ENCODE peak calls at places on chromosomes 3 and 15, in eight cellular contexts. J is AG04449, V is AG09309, C is sigmoid colon, Q is GM12864, E is SK-N-MC, D is HAP-1, Y is cardiac fibroblast. T is an unnamed sample.

GRCh38 chr3:190384241-190384863 is 3.6 kb upstream of the CLDN16 start:
- DNase-seq in J (no peak), V (no peak), C (no peak), Q (peak), E (no peak), D (no peak), Y (peak), T (no peak)

GRCh38 chr3:73523661-73524060 is 101.1 kb downstream of the PDZRN3 start:
- DNase-seq in J (no peak), V (no peak), C (no peak), Q (no peak), E (no peak), D (no peak), Y (no peak), T (no peak)

GRCh38 chr15:78640840-78641733 is at the start of gene CHRNB4:
- DNase-seq in J (no peak), V (no peak), C (no peak), Q (no peak), E (no peak), D (no peak), Y (peak), T (no peak)

GRCh38 chr3:45198264-45199260 is 27.5 kb downstream of the TMEM158 start:
- DNase-seq in J (no peak), V (no peak), C (no peak), Q (no peak), E (no peak), D (no peak), Y (peak), T (no peak)

GRCh38 chr3:14401692-14402303 is 608 bp upstream of the SLC6A6 start:
- DNase-seq in J (no peak), V (no peak), C (no peak), Q (no peak), E (no peak), D (no peak), Y (no peak), T (no peak)

GRCh38 chr3:42143440-42143839 is 52.3 kb downstream of the TRAK1 start:
- DNase-seq in J (no peak), V (no peak), C (no peak), Q (no peak), E (no peak), D (no peak), Y (no peak), T (no peak)

GRCh38 chr3:134687642-134688041 is 36.8 kb upstream of the KY start:
- DNase-seq in J (no peak), V (no peak), C (no peak), Q (no peak), E (no peak), D (no peak), Y (no peak), T (no peak)

GRCh38 chr3:111861396-111861795 is 2.3 kb downstream of the PHLDB2 start:
- DNase-seq in J (no peak), V (no peak), C (no peak), Q (no peak), E (no peak), D (no peak), Y (peak), T (no peak)

GRCh38 chr15:74835312-74835823 is 7.6 kb downstream of the ULK3 start:
- DNase-seq in J (no peak), V (no peak), C (no peak), Q (no peak), E (no peak), D (peak), Y (peak), T (no peak)

GRCh38 chr15:67033521-67033920 is 31.9 kb upstream of the SMAD3 start:
- DNase-seq in J (no peak), V (no peak), C (no peak), Q (no peak), E (no peak), D (no peak), Y (no peak), T (no peak)

GRCh38 chr3:179933079-179933478 is 103.7 kb downstream of the PEX5L start:
- DNase-seq in J (no peak), V (no peak), C (no peak), Q (no peak), E (no peak), D (no peak), Y (no peak), T (no peak)

GRCh38 chr3:15313461-15313860 is 18.9 kb downstream of the SH3BP5 start:
- DNase-seq in J (no peak), V (no peak), C (peak), Q (no peak), E (no peak), D (no peak), Y (no peak), T (no peak)

GRCh38 chr3:19342428-19342827 is 194.1 kb downstream of the KCNH8 start:
- DNase-seq in J (no peak), V (no peak), C (no peak), Q (no peak), E (no peak), D (no peak), Y (no peak), T (no peak)

GRCh38 chr3:99659965-99660364 is 21.6 kb downstream of the COL8A1 start:
- DNase-seq in J (no peak), V (no peak), C (no peak), Q (no peak), E (no peak), D (no peak), Y (peak), T (peak)

GRCh38 chr3:141738636-141739363 is 702 bp downstream of the RNF7 start:
- DNase-seq in J (no peak), V (no peak), C (no peak), Q (no peak), E (no peak), D (peak), Y (peak), T (no peak)

GRCh38 chr3:127159547-127159946 is 33.4 kb upstream of the PRR23E start:
- DNase-seq in J (no peak), V (no peak), C (no peak), Q (no peak), E (no peak), D (no peak), Y (no peak), T (no peak)

GRCh38 chr3:160808838-160809237 is 52.8 kb downstream of the PPM1L start:
- DNase-seq in J (no peak), V (no peak), C (peak), Q (no peak), E (no peak), D (no peak), Y (no peak), T (no peak)

GRCh38 chr3:72288955-72289707 is 504.2 kb upstream of the PROK2 start:
- DNase-seq in J (peak), V (peak), C (peak), Q (no peak), E (peak), D (no peak), Y (peak), T (peak)

GRCh38 chr3:20054549-20054987 is 14.3 kb downstream of the KAT2B start:
- DNase-seq in J (peak), V (peak), C (peak), Q (no peak), E (no peak), D (no peak), Y (peak), T (peak)

GRCh38 chr15:32833323-32833944 is 115.6 kb downstream of the GREM1 start:
- DNase-seq in J (no peak), V (no peak), C (no peak), Q (no peak), E (no peak), D (no peak), Y (peak), T (no peak)

GRCh38 chr15:92733934-92734521 is 78.5 kb upstream of the FAM174B start:
- DNase-seq in J (no peak), V (no peak), C (no peak), Q (no peak), E (no peak), D (peak), Y (peak), T (no peak)

GRCh38 chr15:48190932-48191573 is 412 bp upstream of the CTXN2 start:
- DNase-seq in J (no peak), V (no peak), C (no peak), Q (no peak), E (peak), D (peak), Y (peak), T (peak)

GRCh38 chr15:58285921-58286278 is 145.9 kb upstream of the LIPC start:
- DNase-seq in J (no peak), V (no peak), C (no peak), Q (no peak), E (no peak), D (no peak), Y (no peak), T (no peak)
- H3K4me3 ChIP-seq in J (no peak), V (no peak), C (no peak), Q (no peak), E (no peak), D (no peak), Y (no peak), T (no peak)

GRCh38 chr3:188272481-188273372 is 118.8 kb downstream of the LPP start:
- DNase-seq in J (peak), V (no peak), C (no peak), Q (no peak), E (no peak), D (no peak), Y (peak), T (no peak)
- H3K4me3 ChIP-seq in J (no peak), V (no peak), C (no peak), Q (no peak), E (no peak), D (no peak), Y (no peak), T (no peak)

GRCh38 chr15:90400005-90400758 is 12.1 kb downstream of the IQGAP1 start:
- DNase-seq in J (no peak), V (no peak), C (no peak), Q (no peak), E (no peak), D (no peak), Y (no peak), T (no peak)
- H3K4me3 ChIP-seq in J (no peak), V (no peak), C (no peak), Q (peak), E (peak), D (no peak), Y (no peak), T (peak)

GRCh38 chr15:25862087-25862468 is 1.0 kb downstream of the ATP10A start:
- DNase-seq in J (no peak), V (no peak), C (peak), Q (no peak), E (no peak), D (no peak), Y (no peak), T (no peak)
- H3K4me3 ChIP-seq in J (peak), V (peak), C (peak), Q (peak), E (no peak), D (peak), Y (peak), T (peak)

GRCh38 chr3:29465836-29466235 is 185.0 kb downstream of the RBMS3 start:
- DNase-seq in J (peak), V (peak), C (no peak), Q (no peak), E (no peak), D (no peak), Y (peak), T (peak)
- H3K4me3 ChIP-seq in J (no peak), V (no peak), C (no peak), Q (no peak), E (no peak), D (no peak), Y (no peak), T (no peak)

T was measured in skeletal muscle cell.